ENCODE peak calls at places on chromosomes 3 and 15, in eight cellular contexts. Z is SK-N-SH, H is A673, Q is astrocyte, T is AG09309, V is tibial nerve, G is tibial artery, F is cardiac muscle cell. P is an unnamed sample.

GRCh38 chr3:130457681-130458080 is 59.3 kb upstream of the COL6A6 start:
- DNase-seq in Z (peak; percentile 3), H (no peak), Q (no peak), T (no peak), V (no peak), G (no peak), F (no peak), P (no peak)

GRCh38 chr15:77454956-77455355 is 34.3 kb downstream of the HMG20A start:
- DNase-seq in Z (no peak), H (no peak), Q (no peak), T (no peak), V (no peak), G (no peak), F (no peak), P (no peak)

GRCh38 chr15:89652131-89652530 is 3.1 kb downstream of the KIF7 start:
- DNase-seq in Z (no peak), H (no peak), Q (no peak), T (no peak), V (no peak), G (peak; percentile 32), F (no peak), P (no peak)

GRCh38 chr15:92273732-92274131 is 119.9 kb upstream of the ST8SIA2 start:
- DNase-seq in Z (peak; percentile 27), H (no peak), Q (no peak), T (no peak), V (no peak), G (no peak), F (no peak), P (no peak)

GRCh38 chr15:98131924-98132323 is 171.4 kb downstream of the ARRDC4 start:
- DNase-seq in Z (no peak), H (no peak), Q (no peak), T (no peak), V (peak; percentile 58), G (no peak), F (no peak), P (no peak)

GRCh38 chr15:47439146-47439869 is 278.0 kb upstream of the SEMA6D start:
- DNase-seq in Z (peak; percentile 9), H (no peak), Q (no peak), T (no peak), V (no peak), G (no peak), F (no peak), P (no peak)

GRCh38 chr3:8220291-8220690 is 281.3 kb upstream of the LMCD1 start:
- DNase-seq in Z (no peak), H (no peak), Q (peak; percentile 8), T (no peak), V (no peak), G (no peak), F (no peak), P (no peak)

GRCh38 chr15:93045191-93045785 is 43.7 kb downstream of the RGMA start:
- DNase-seq in Z (no peak), H (no peak), Q (no peak), T (no peak), V (no peak), G (no peak), F (no peak), P (no peak)

GRCh38 chr15:95259965-95260364 is 1028.6 kb downstream of the MCTP2 start:
- DNase-seq in Z (no peak), H (no peak), Q (peak; percentile 26), T (no peak), V (no peak), G (peak; percentile 71), F (peak; percentile 84), P (no peak)

GRCh38 chr3:260911-261310 is 64.3 kb downstream of the CHL1 start:
- DNase-seq in Z (no peak), H (no peak), Q (no peak), T (no peak), V (no peak), G (no peak), F (no peak), P (no peak)

GRCh38 chr3:196772897-196773296 is 33.2 kb downstream of the PAK2 start:
- DNase-seq in Z (no peak), H (no peak), Q (no peak), T (no peak), V (no peak), G (no peak), F (no peak), P (no peak)

GRCh38 chr3:151733613-151734012 is at the start of gene AADACL2:
- DNase-seq in Z (no peak), H (no peak), Q (no peak), T (no peak), V (no peak), G (no peak), F (no peak), P (no peak)

GRCh38 chr15:71572452-71573053 is 237.8 kb upstream of the NR2E3 start:
- DNase-seq in Z (no peak), H (no peak), Q (peak; percentile 27), T (no peak), V (no peak), G (no peak), F (no peak), P (no peak)

GRCh38 chr3:130537609-130538304 is 20.8 kb downstream of the COL6A6 start:
- DNase-seq in Z (no peak), H (peak; percentile 80), Q (no peak), T (no peak), V (no peak), G (no peak), F (no peak), P (no peak)

GRCh38 chr15:24956131-24956838 is 1.5 kb downstream of the SNRPN start:
- DNase-seq in Z (peak; percentile 79), H (peak; percentile 78), Q (peak; percentile 54), T (no peak), V (peak; percentile 53), G (peak; percentile 84), F (peak; percentile 84), P (peak; percentile 10)

GRCh38 chr3:43442872-43443395 is 156.6 kb downstream of the SNRK start:
- DNase-seq in Z (no peak), H (no peak), Q (no peak), T (no peak), V (no peak), G (no peak), F (no peak), P (no peak)

GRCh38 chr3:120394343-120394742 is 45.2 kb upstream of the LRRC58 start:
- DNase-seq in Z (no peak), H (no peak), Q (no peak), T (no peak), V (no peak), G (no peak), F (no peak), P (no peak)

GRCh38 chr3:126025862-126026261 is 56.9 kb downstream of the ROPN1B start:
- DNase-seq in Z (no peak), H (no peak), Q (no peak), T (no peak), V (no peak), G (no peak), F (no peak), P (no peak)

GRCh38 chr15:37581866-37582532 is 352.4 kb upstream of the TMCO5A start:
- DNase-seq in Z (no peak), H (no peak), Q (no peak), T (no peak), V (no peak), G (no peak), F (no peak), P (no peak)

GRCh38 chr3:30688776-30689175 is 82.4 kb downstream of the TGFBR2 start:
- DNase-seq in Z (no peak), H (no peak), Q (peak; percentile 57), T (peak; percentile 1), V (no peak), G (no peak), F (no peak), P (peak; percentile 80)

GRCh38 chr15:33730815-33731214 is 237.5 kb upstream of the CHRM5 start:
- DNase-seq in Z (no peak), H (no peak), Q (no peak), T (no peak), V (no peak), G (no peak), F (no peak), P (no peak)

GRCh38 chr15:33735143-33735542 is 233.2 kb upstream of the CHRM5 start:
- DNase-seq in Z (no peak), H (no peak), Q (no peak), T (no peak), V (no peak), G (no peak), F (no peak), P (no peak)

GRCh38 chr15:33724321-33725036 is 243.8 kb upstream of the CHRM5 start:
- DNase-seq in Z (no peak), H (no peak), Q (no peak), T (no peak), V (no peak), G (no peak), F (no peak), P (no peak)

DNA sequence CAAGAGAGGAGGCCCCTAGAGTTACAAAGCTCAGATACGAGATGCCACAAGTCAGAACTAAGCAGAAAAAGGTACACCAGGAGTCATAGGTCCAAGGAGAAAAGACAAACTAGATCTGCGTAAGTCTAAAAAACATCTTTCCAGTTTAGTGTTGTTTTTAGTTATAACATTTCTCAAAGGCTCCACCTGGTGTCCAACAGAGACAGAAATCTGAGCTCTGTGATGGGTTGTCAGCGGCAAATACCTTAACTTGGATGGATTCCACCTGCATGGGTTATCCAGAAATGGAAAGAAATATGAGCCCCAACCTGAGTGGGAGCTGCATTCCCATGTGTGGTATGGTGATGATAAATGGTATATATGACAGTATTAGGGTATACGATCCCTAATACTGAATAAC is 238.6 kb upstream of the CHRM5 start:
- DNase-seq in Z (peak; percentile 14), H (no peak), Q (no peak), T (no peak), V (no peak), G (no peak), F (peak; percentile 9), P (no peak)
- TF ChIP-seq CTCF in Z (peak; percentile 48), H (peak; percentile 14), Q (peak; percentile 29), T (peak; percentile 31), V (no peak), G (no peak), F (no peak), P (peak; percentile 6)

DNA sequence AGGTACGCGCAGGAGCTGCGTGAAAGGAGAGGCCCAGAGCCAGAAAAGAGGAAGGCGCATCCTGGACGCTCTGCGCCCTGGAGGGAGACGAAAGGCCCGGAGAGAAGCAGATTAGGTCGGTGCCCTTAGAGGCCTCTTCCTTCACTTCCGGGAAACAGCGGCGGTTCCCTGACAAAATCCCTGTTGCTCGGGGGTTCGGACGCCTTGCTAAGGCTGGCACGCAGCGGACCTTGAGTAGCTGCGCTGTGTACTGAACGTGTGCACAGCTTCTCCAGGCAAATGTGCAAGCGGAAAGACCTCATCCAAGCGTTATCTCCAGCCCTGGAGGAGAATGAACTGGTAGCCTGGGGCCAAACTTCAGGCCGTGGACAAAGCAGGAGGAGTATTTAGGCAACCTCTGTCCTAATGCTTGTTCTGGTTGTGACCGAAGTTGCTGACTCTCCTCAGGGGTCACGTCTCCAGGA is 3.0 kb upstream of the SOX14 start:
- DNase-seq in Z (peak; percentile 21), H (no peak), Q (no peak), T (no peak), V (no peak), G (no peak), F (no peak), P (no peak)
- H3K4me3 ChIP-seq in Z (no peak overlapping the region), H (no peak overlapping the region), Q (no peak overlapping the region), T (no peak overlapping the region), V (no peak overlapping the region), G (no peak overlapping the region), F (no peak overlapping the region), P (no peak overlapping the region)

GRCh38 chr3:102091358-102091757 is 242.0 kb downstream of the NFKBIZ start:
- DNase-seq in Z (no peak), H (no peak), Q (no peak), T (no peak), V (no peak), G (no peak), F (no peak), P (no peak)
- TF ChIP-seq CTCF in Z (no peak), H (no peak), Q (no peak), T (no peak), V (no peak), G (no peak), F (no peak), P (no peak)

GRCh38 chr3:72381584-72381983 is 466.7 kb downstream of the SHQ1 start:
- DNase-seq in Z (no peak), H (no peak), Q (no peak), T (no peak), V (no peak), G (no peak), F (no peak), P (no peak)
- H3K4me3 ChIP-seq in Z (no peak overlapping the region), H (no peak overlapping the region), Q (no peak overlapping the region), T (no peak overlapping the region), V (no peak overlapping the region), G (no peak overlapping the region), F (no peak overlapping the region), P (no peak overlapping the region)